ENCODE peak calls at places on chromosome 11, in eight cellular contexts. O is GM12865; U is NCI-H460; K is keratinocyte; X is aorta; A is NCI-H69; Z is naive thymus-derived CD8-positive, alpha-beta T cell; E is RCC 7860. Q is an unnamed sample.

GRCh38 chr11:66334605-66335442 is 1.4 kb downstream of the RIN1 start:
- DNase-seq in X (no peak), K (no peak), E (no peak), A (peak), Z (peak), U (no peak), O (no peak), Q (no peak)

GRCh38 chr11:9567401-9567800 is 6.1 kb upstream of the WEE1 start:
- DNase-seq in Z (no peak), E (no peak), O (no peak), A (no peak), X (no peak), K (no peak), U (no peak), Q (no peak)

GRCh38 chr11:35246725-35247124 is 107.8 kb downstream of the CD44 start:
- DNase-seq in A (no peak), Z (no peak), E (no peak), U (no peak), O (no peak), X (no peak), K (no peak), Q (no peak)

GRCh38 chr11:113982306-113982705 is 7.4 kb downstream of the HTR3A start:
- DNase-seq in E (no peak), U (no peak), K (no peak), O (no peak), Z (no peak), X (no peak), A (no peak), Q (no peak)

GRCh38 chr11:94504689-94505293 is 7.5 kb upstream of the C11orf97 start:
- DNase-seq in O (peak), Z (no peak), E (peak), K (no peak), A (peak), U (peak), X (no peak), Q (no peak)

GRCh38 chr11:120667281-120667680 is 155.7 kb downstream of the GRIK4 start:
- DNase-seq in E (no peak), X (no peak), K (no peak), Z (no peak), A (no peak), O (peak), U (no peak), Q (no peak)

GRCh38 chr11:16194566-16194965 is 161.8 kb downstream of the SOX6 start:
- DNase-seq in A (no peak), E (no peak), O (no peak), K (no peak), X (no peak), U (no peak), Z (no peak), Q (no peak)

GRCh38 chr11:1198766-1199688 is 23.8 kb upstream of the MUC5B start:
- DNase-seq in X (peak), Z (peak), O (no peak), U (no peak), A (peak), K (no peak), E (no peak), Q (peak)

GRCh38 chr11:89491141-89491690 is at the start of gene NOX4:
- DNase-seq in O (no peak), E (no peak), A (peak), U (no peak), Z (no peak), K (no peak), X (peak), Q (no peak)

GRCh38 chr11:114478768-114479167 is 39.5 kb downstream of the REXO2 start:
- DNase-seq in A (peak), O (no peak), X (no peak), E (no peak), U (no peak), K (no peak), Z (no peak), Q (no peak)

GRCh38 chr11:61092280-61092766 is 10.0 kb upstream of the CD5 start:
- DNase-seq in E (no peak), U (no peak), A (no peak), X (no peak), O (peak), K (no peak), Z (no peak), Q (peak)

GRCh38 chr11:9056467-9056866 is 34.9 kb downstream of the SCUBE2 start:
- DNase-seq in O (no peak), X (no peak), K (no peak), U (no peak), E (no peak), Z (no peak), A (no peak), Q (no peak)

GRCh38 chr11:116782728-116783127 is 5.1 kb downstream of the ZPR1 start:
- DNase-seq in X (no peak), O (peak), E (no peak), K (no peak), A (no peak), U (no peak), Z (no peak), Q (no peak)

GRCh38 chr11:59416613-59417012 is 9.6 kb downstream of the OR5A2 start:
- DNase-seq in A (no peak), U (no peak), O (no peak), K (no peak), E (no peak), X (no peak), Z (no peak), Q (no peak)

GRCh38 chr11:104091281-104092071 is 55.0 kb downstream of the DDI1 start:
- DNase-seq in K (no peak), E (no peak), U (no peak), Z (no peak), O (no peak), X (no peak), A (no peak), Q (no peak)

GRCh38 chr11:83033972-83034672 is 37.6 kb downstream of the RAB30 start:
- DNase-seq in X (peak), E (no peak), A (peak), K (no peak), Z (no peak), O (peak), U (no peak), Q (no peak)

GRCh38 chr11:8720376-8720775 is 37.8 kb downstream of the RPL27A start:
- DNase-seq in X (no peak), A (peak), Z (no peak), U (no peak), K (no peak), O (no peak), E (peak), Q (no peak)

Q was measured in CD14-positive monocyte.